ENCODE peak calls at places on chromosomes 3 and 15, in six cellular contexts. K is upper lobe of right lung; F is activated T-helper 1 cell treated with anti-CD3 and anti-CD28 coated beads, Interleukin-12 subunit alpha, Interleukin-12 subunit beta, Interleukin-2, Interleukin-4 antibody, amounts not matched to agents 30 ng/mL and 10 ng/mL and 1 ng/mL, durations not matched to agents 14 hours and 24 hours and 36 hours; H is stimulated activated naive CD8-positive, alpha-beta T cell treated with anti-CD3 and anti-CD28 coated beads, Interleukin-15, Interleukin-2, amounts not matched to agents 100 U/mL and 50 U/mL, for 24 hours; I is sciatic nerve; J is activated CD4-positive, CD25-positive, alpha-beta regulatory T cell treated with anti-CD3 and anti-CD28 coated beads, Interleukin-2, amount 50 U/mL, for 16 hours. L is an unnamed sample.

GRCh38 chr3:45987368-45988099 is 8.1 kb downstream of the FYCO1 start:
- DNase-seq in J (no peak), I (no peak), H (no peak), F (no peak), K (no peak), L (no peak)

GRCh38 chr3:36164400-36164799 is 215.9 kb upstream of the STAC start:
- DNase-seq in I (no peak), J (no peak), F (no peak), K (no peak), H (no peak), L (no peak)

GRCh38 chr3:36904641-36905040 is 40.2 kb downstream of the TRANK1 start:
- DNase-seq in I (no peak), K (no peak), H (no peak), F (no peak), J (no peak), L (no peak)

GRCh38 chr3:108388136-108389132 is 92.1 kb downstream of the HHLA2 start:
- DNase-seq in J (no peak), I (no peak), K (no peak), H (no peak), F (no peak), L (no peak)

GRCh38 chr15:45023659-45024320 is 795 bp downstream of the SORD start:
- DNase-seq in K (no peak), J (no peak), F (no peak), H (no peak), I (no peak), L (no peak)

GRCh38 chr15:27342991-27343390 is 372.0 kb downstream of the GABRG3 start:
- DNase-seq in I (no peak), F (no peak), J (no peak), K (no peak), H (no peak), L (no peak)

GRCh38 chr3:186425788-186426730 is 64.0 kb upstream of the DGKG start:
- DNase-seq in J (no peak), I (no peak), K (no peak), F (no peak), H (no peak), L (no peak)

GRCh38 chr3:55409802-55410201 is 77.3 kb downstream of the WNT5A start:
- DNase-seq in F (no peak), K (no peak), I (no peak), J (no peak), H (no peak), L (no peak)

GRCh38 chr15:58551764-58552504 is 120.1 kb downstream of the LIPC start:
- DNase-seq in J (no peak), H (no peak), I (peak), F (no peak), K (no peak), L (peak)

GRCh38 chr3:11335056-11335608 is 62.9 kb downstream of the ATG7 start:
- DNase-seq in K (no peak), H (no peak), I (no peak), J (peak), F (peak), L (no peak)

GRCh38 chr3:42778644-42779043 is 5.6 kb upstream of the CCDC13 start:
- DNase-seq in I (no peak), K (no peak), F (no peak), J (no peak), H (no peak), L (no peak)

GRCh38 chr3:87311309-87311708 is 34.9 kb upstream of the POU1F1 start:
- DNase-seq in I (no peak), H (no peak), F (no peak), K (no peak), J (no peak), L (no peak)

GRCh38 chr15:49045691-49046112 is 544 bp downstream of the SECISBP2L start:
- DNase-seq in I (no peak), K (no peak), F (no peak), J (no peak), H (no peak), L (no peak)

GRCh38 chr3:129892857-129893615 is 475 bp downstream of the TMCC1 start:
- DNase-seq in I (peak), K (peak), F (peak), J (peak), H (peak), L (peak)

GRCh38 chr3:119420196-119420595 is 43.2 kb downstream of the TMEM39A start:
- DNase-seq in I (no peak), K (no peak), F (no peak), H (no peak), J (no peak), L (no peak)

GRCh38 chr3:180267202-180267843 is 230.6 kb upstream of the PEX5L start:
- DNase-seq in I (no peak), F (no peak), H (no peak), K (no peak), J (no peak), L (no peak)

GRCh38 chr3:53844262-53845102 is 1.7 kb downstream of the CHDH start:
- DNase-seq in H (no peak), J (no peak), F (no peak), I (no peak), K (no peak), L (no peak)

L was measured in cardiac septum.